ENCODE peak calls at places on chromosome 1, in seven cellular contexts. X, C, V, T, U, R and M are unnamed samples.
A peak's percentile ranks its signal among the peaks of the same experiment; 100 is the strongest.

GRCh38 chr1:95406279-95406678 is 172.3 kb downstream of the RWDD3 start:
- DNase-seq in X (no peak), C (no peak), V (no peak), T (no peak), U (no peak), R (no peak), M (no peak)

GRCh38 chr1:91883470-91883869 is 2.5 kb downstream of the TGFBR3 start:
- DNase-seq in X (peak; percentile 43), C (no peak), V (peak; percentile 15), T (no peak), U (no peak), R (peak; percentile 63), M (peak; percentile 28)

GRCh38 chr1:3192825-3193224 is 123.8 kb downstream of the PRDM16 start:
- DNase-seq in X (no peak), C (no peak), V (no peak), T (no peak), U (no peak), R (no peak), M (no peak)

GRCh38 chr1:29197590-29197924 is 15.9 kb upstream of the SRSF4 start:
- DNase-seq in X (peak; percentile 71), C (peak; percentile 15), V (peak; percentile 27), T (no peak), U (peak; percentile 38), R (peak; percentile 28), M (peak; percentile 61)

GRCh38 chr1:3319874-3320245 is 134.6 kb upstream of the ARHGEF16 start:
- DNase-seq in X (peak; percentile 30), C (peak; percentile 43), V (peak; percentile 73), T (peak; percentile 32), U (peak; percentile 50), R (peak; percentile 78), M (peak; percentile 43)

GRCh38 chr1:188154196-188154595 is 1325.4 kb downstream of the PLA2G4A start:
- DNase-seq in X (no peak), C (no peak), V (no peak), T (no peak), U (no peak), R (no peak), M (no peak)

GRCh38 chr1:18796950-18797349 is 62.5 kb downstream of the TAS1R2 start:
- DNase-seq in X (no peak), C (no peak), V (no peak), T (no peak), U (no peak), R (no peak), M (no peak)

GRCh38 chr1:198598796-198599321 is 40.0 kb upstream of the PTPRC start:
- DNase-seq in X (no peak), C (no peak), V (no peak), T (no peak), U (no peak), R (no peak), M (no peak)

GRCh38 chr1:113783254-113784103 is 24.2 kb upstream of the PHTF1 start:
- DNase-seq in X (peak; percentile 27), C (peak; percentile 27), V (peak; percentile 27), T (no peak), U (no peak), R (peak; percentile 29), M (peak; percentile 14)

GRCh38 chr1:52899445-52899894 is 22.1 kb downstream of the ECHDC2 start:
- DNase-seq in X (no peak), C (no peak), V (no peak), T (no peak), U (no peak), R (no peak), M (peak; percentile 33)

GRCh38 chr1:205445653-205445955 is 10.2 kb downstream of the BLACAT1 start:
- DNase-seq in X (no peak), C (no peak), V (no peak), T (no peak), U (no peak), R (no peak), M (no peak)

GRCh38 chr1:44531785-44532566 is 126.9 kb downstream of the RNF220 start:
- DNase-seq in X (peak; percentile 57), C (no peak), V (peak; percentile 48), T (no peak), U (no peak), R (no peak), M (peak; percentile 13)

GRCh38 chr1:20589331-20590312 is 725 bp downstream of the CDA start:
- DNase-seq in X (peak; percentile 84), C (no peak), V (no peak), T (no peak), U (no peak), R (peak; percentile 76), M (peak; percentile 67)